ENCODE peak calls at places on chromosomes 6 and 20, in nine cellular contexts. R is A549; U is stimulated activated CD4-positive, alpha-beta T cell treated with anti-CD3 and anti-CD28 coated beads, Interleukin-12 subunit alpha, Interleukin-12 subunit beta, amount 100 ng/mL, for 4 hours; L is GM12891; Q is skeletal muscle cell; X is kidney glomerular epithelial cell; T is putamen; K is neural crest cell; Z is GF-D8. O is an unnamed sample.
A peak's percentile ranks its signal among the peaks of the same experiment; 100 is the strongest.

GRCh38 chr20:4171538-4172116 is 156.3 kb upstream of the RNF24 start:
- DNase-seq in R (peak; percentile 75), U (no peak), L (no peak), Q (no peak), X (no peak), T (no peak), K (no peak), Z (no peak), O (no peak)

GRCh38 chr6:11972806-11973205 is 39.3 kb upstream of the HIVEP1 start:
- DNase-seq in R (no peak), U (no peak), L (no peak), Q (no peak), X (no peak), T (no peak), K (no peak), Z (no peak), O (no peak)

GRCh38 chr6:54291738-54292137 is 16.5 kb upstream of the TINAG start:
- DNase-seq in R (no peak), U (no peak), L (no peak), Q (no peak), X (peak; percentile 89), T (peak; percentile 64), K (no peak), Z (no peak), O (no peak)

GRCh38 chr20:53707341-53708102 is 113.9 kb upstream of the ZNF217 start:
- DNase-seq in R (no peak), U (peak; percentile 8), L (no peak), Q (peak; percentile 32), X (no peak), T (no peak), K (no peak), Z (no peak), O (no peak)

GRCh38 chr6:83867043-83867442 is 7.6 kb downstream of the CYB5R4 start:
- DNase-seq in R (no peak), U (no peak), L (no peak), Q (no peak), X (no peak), T (no peak), K (no peak), Z (no peak), O (no peak)

GRCh38 chr6:34230653-34231351 is 5.9 kb upstream of the HMGA1 start:
- DNase-seq in R (no peak), U (no peak), L (no peak), Q (no peak), X (no peak), T (no peak), K (no peak), Z (no peak), O (no peak)

GRCh38 chr6:16162003-16162402 is 33.1 kb downstream of the MYLIP start:
- DNase-seq in R (no peak), U (no peak), L (no peak), Q (no peak), X (no peak), T (no peak), K (no peak), Z (no peak), O (no peak)

GRCh38 chr20:35663813-35664543 is 722 bp downstream of the CPNE1 start:
- DNase-seq in R (peak; percentile 51), U (peak; percentile 39), L (peak; percentile 29), Q (no peak), X (no peak), T (peak; percentile 39), K (peak; percentile 12), Z (peak; percentile 14), O (no peak)

GRCh38 chr6:134517145-134517658 is 199.3 kb upstream of the SGK1 start:
- DNase-seq in R (peak; percentile 83), U (no peak), L (no peak), Q (peak; percentile 93), X (no peak), T (no peak), K (no peak), Z (no peak), O (peak; percentile 72)

GRCh38 chr6:78465042-78465634 is 402.2 kb upstream of the IRAK1BP1 start:
- DNase-seq in R (no peak), U (no peak), L (no peak), Q (no peak), X (no peak), T (no peak), K (no peak), Z (no peak), O (no peak)

GRCh38 chr6:168116975-168117899 is 38.2 kb upstream of the FRMD1 start:
- DNase-seq in R (no peak), U (no peak), L (no peak), Q (no peak), X (no peak), T (no peak), K (no peak), Z (no peak), O (peak; percentile 43)

GRCh38 chr20:24405810-24406209 is 63.6 kb upstream of the SYNDIG1 start:
- DNase-seq in R (no peak), U (no peak), L (no peak), Q (no peak), X (no peak), T (no peak), K (no peak), Z (no peak), O (no peak)

GRCh38 chr6:3214898-3215297 is 12.6 kb downstream of the TUBB2B start:
- DNase-seq in R (no peak), U (no peak), L (no peak), Q (no peak), X (no peak), T (no peak), K (no peak), Z (no peak), O (no peak)

GRCh38 chr6:136070815-136071214 is 179.3 kb downstream of the MTFR2 start:
- DNase-seq in R (no peak), U (no peak), L (no peak), Q (no peak), X (no peak), T (no peak), K (no peak), Z (no peak), O (no peak)

GRCh38 chr6:90149280-90149679 is 147.4 kb downstream of the BACH2 start:
- DNase-seq in R (no peak), U (no peak), L (no peak), Q (no peak), X (no peak), T (no peak), K (no peak), Z (no peak), O (no peak)

GRCh38 chr6:44661221-44661609 is 273.7 kb downstream of the CDC5L start:
- DNase-seq in R (no peak), U (no peak), L (no peak), Q (no peak), X (peak; percentile 89), T (no peak), K (no peak), Z (no peak), O (no peak)

GRCh38 chr20:48456361-48457184 is 371.2 kb downstream of the PREX1 start:
- DNase-seq in R (no peak), U (no peak), L (no peak), Q (no peak), X (no peak), T (no peak), K (no peak), Z (no peak), O (peak; percentile 21)

GRCh38 chr6:102619585-102619984 is 1226.1 kb downstream of the GRIK2 start:
- DNase-seq in R (no peak), U (no peak), L (no peak), Q (no peak), X (peak; percentile 38), T (no peak), K (no peak), Z (no peak), O (no peak)

GRCh38 chr6:117555882-117556498 is 46.3 kb downstream of the GOPC start:
- DNase-seq in R (no peak), U (peak; percentile 49), L (no peak), Q (no peak), X (peak; percentile 63), T (peak; percentile 52), K (peak; percentile 62), Z (no peak), O (no peak)

GRCh38 chr6:124963416-124964083 is 1.3 kb downstream of the RNF217 start:
- DNase-seq in R (peak; percentile 22), U (no peak), L (no peak), Q (no peak), X (peak; percentile 49), T (peak; percentile 7), K (no peak), Z (no peak), O (no peak)

GRCh38 chr6:42748241-42748898 is 2.5 kb upstream of the TBCC start:
- DNase-seq in R (no peak), U (no peak), L (no peak), Q (no peak), X (no peak), T (no peak), K (no peak), Z (no peak), O (no peak)

GRCh38 chr6:106247733-106248132 is 77.8 kb downstream of the ATG5 start:
- DNase-seq in R (no peak), U (no peak), L (no peak), Q (no peak), X (no peak), T (no peak), K (no peak), Z (no peak), O (no peak)

GRCh38 chr6:166068768-166069167 is 98.9 kb downstream of the TBXT start:
- DNase-seq in R (no peak), U (no peak), L (no peak), Q (no peak), X (no peak), T (no peak), K (no peak), Z (no peak), O (no peak)

GRCh38 chr6:693737-694038 is 749 bp upstream of the EXOC2 start:
- DNase-seq in R (no peak), U (no peak), L (no peak), Q (no peak), X (no peak), T (no peak), K (no peak), Z (no peak), O (no peak)

GRCh38 chr6:166453651-166454050 is 70.9 kb upstream of the MPC1 start:
- DNase-seq in R (no peak), U (no peak), L (no peak), Q (no peak), X (no peak), T (no peak), K (no peak), Z (no peak), O (no peak)

GRCh38 chr6:116682334-116682712 is 1.3 kb downstream of the KPNA5 start:
- DNase-seq in R (no peak), U (no peak), L (no peak), Q (peak; percentile 39), X (peak; percentile 23), T (peak; percentile 26), K (no peak), Z (peak; percentile 44), O (no peak)

GRCh38 chr20:35791823-35792222 is 20.0 kb downstream of the PHF20 start:
- DNase-seq in R (peak; percentile 47), U (no peak), L (no peak), Q (peak; percentile 37), X (no peak), T (no peak), K (no peak), Z (peak; percentile 72), O (no peak)

GRCh38 chr6:154510144-154510905 is at the start of gene CNKSR3:
- DNase-seq in R (peak; percentile 88), U (peak; percentile 25), L (peak; percentile 48), Q (peak; percentile 89), X (peak; percentile 83), T (peak; percentile 78), K (peak; percentile 88), Z (peak; percentile 84), O (peak; percentile 96)

GRCh38 chr6:24738732-24739131 is 19.8 kb upstream of the C6orf62 start:
- DNase-seq in R (no peak), U (no peak), L (no peak), Q (no peak), X (no peak), T (no peak), K (no peak), Z (no peak), O (no peak)

GRCh38 chr6:119134752-119135151 is 56.3 kb upstream of the FAM184A start:
- DNase-seq in R (no peak), U (no peak), L (no peak), Q (no peak), X (no peak), T (no peak), K (no peak), Z (no peak), O (no peak)

GRCh38 chr20:24158271-24158670 is 169.7 kb upstream of the GGTLC1 start:
- DNase-seq in R (no peak), U (no peak), L (no peak), Q (no peak), X (no peak), T (no peak), K (no peak), Z (no peak), O (no peak)

O was measured in sigmoid colon.